ENCODE peak calls at places on chromosomes 7 and 10, in seven cellular contexts. U is astrocyte, M is cardiac fibroblast, Y is left ventricle myocardium inferior, J is GM23248, F is A549, A is heart right ventricle. O is an unnamed sample.

GRCh38 chr10:70367195-70367796 is 15.1 kb downstream of the LRRC20 start:
- DNase-seq in U (peak; percentile 80), M (peak; percentile 26), Y (no peak), J (peak; percentile 80), F (no peak), A (no peak), O (no peak)

GRCh38 chr7:74479961-74480829 is 26.5 kb downstream of the GTF2IRD1 start:
- DNase-seq in U (peak; percentile 89), M (peak; percentile 89), Y (peak; percentile 85), J (peak; percentile 98), F (no peak), A (peak; percentile 82), O (peak; percentile 82)

GRCh38 chr10:78972160-78972946 is 96.4 kb upstream of the ZMIZ1 start:
- DNase-seq in U (peak; percentile 83), M (peak; percentile 81), Y (peak; percentile 78), J (peak; percentile 94), F (peak; percentile 48), A (peak; percentile 76), O (peak; percentile 22)

GRCh38 chr7:116511552-116512523 is 12.3 kb downstream of the CAV2 start:
- DNase-seq in U (peak; percentile 65), M (peak; percentile 37), Y (no peak), J (peak; percentile 49), F (peak; percentile 33), A (peak; percentile 58), O (no peak)

GRCh38 chr7:52017802-52018679 is 701.4 kb upstream of the COBL start:
- DNase-seq in U (no peak), M (no peak), Y (no peak), J (no peak), F (peak; percentile 19), A (no peak), O (peak; percentile 49)

GRCh38 chr7:1595027-1595426 is 25.2 kb upstream of the PSMG3 start:
- DNase-seq in U (no peak), M (no peak), Y (no peak), J (no peak), F (no peak), A (no peak), O (no peak)

GRCh38 chr10:93463723-93464511 is 18.2 kb downstream of the MYOF start:
- DNase-seq in U (peak; percentile 69), M (peak; percentile 88), Y (no peak), J (peak; percentile 89), F (no peak), A (no peak), O (no peak)

GRCh38 chr10:125008689-125009579 is 67.0 kb downstream of the ZRANB1 start:
- DNase-seq in U (no peak), M (no peak), Y (peak; percentile 10), J (no peak), F (no peak), A (no peak), O (no peak)

GRCh38 chr10:75592888-75593643 is 161.6 kb downstream of the LRMDA start:
- DNase-seq in U (no peak), M (peak; percentile 9), Y (no peak), J (no peak), F (no peak), A (peak; percentile 22), O (no peak)

GRCh38 chr10:46526682-46527038 is 29.8 kb downstream of the GPRIN2 start:
- DNase-seq in U (no peak), M (peak; percentile 20), Y (peak; percentile 14), J (peak; percentile 43), F (peak; percentile 83), A (no peak), O (no peak)

GRCh38 chr10:73991203-73991602 is 6.7 kb upstream of the VCL start:
- DNase-seq in U (no peak), M (no peak), Y (no peak), J (no peak), F (no peak), A (no peak), O (no peak)

GRCh38 chr10:56472978-56473377 is 111.9 kb upstream of the ZWINT start:
- DNase-seq in U (no peak), M (no peak), Y (no peak), J (no peak), F (no peak), A (no peak), O (no peak)

GRCh38 chr7:117148971-117149370 is 173.9 kb downstream of the WNT2 start:
- DNase-seq in U (no peak), M (no peak), Y (no peak), J (no peak), F (no peak), A (no peak), O (no peak)

GRCh38 chr7:26061340-26062239 is 90.4 kb upstream of the NFE2L3 start:
- DNase-seq in U (no peak), M (peak; percentile 54), Y (peak; percentile 41), J (peak; percentile 62), F (peak; percentile 68), A (peak; percentile 55), O (peak; percentile 92)

GRCh38 chr10:12201543-12201942 is 5.6 kb downstream of the CDC123 start:
- DNase-seq in U (no peak), M (no peak), Y (no peak), J (peak; percentile 8), F (no peak), A (no peak), O (no peak)

GRCh38 chr7:46239856-46240255 is 318.8 kb upstream of the IGFBP3 start:
- DNase-seq in U (no peak), M (no peak), Y (no peak), J (no peak), F (no peak), A (no peak), O (no peak)

GRCh38 chr7:68424643-68425297 is 1173.5 kb upstream of the AUTS2 start:
- DNase-seq in U (no peak), M (no peak), Y (no peak), J (no peak), F (no peak), A (no peak), O (no peak)

GRCh38 chr7:68425377-68425776 is 1172.9 kb upstream of the AUTS2 start:
- DNase-seq in U (no peak), M (no peak), Y (no peak), J (no peak), F (no peak), A (no peak), O (peak; percentile 51)

GRCh38 chr7:68417659-68418058 is 1180.6 kb upstream of the AUTS2 start:
- DNase-seq in U (no peak), M (no peak), Y (no peak), J (no peak), F (no peak), A (no peak), O (no peak)

GRCh38 chr7:68420342-68420750 is 1177.9 kb upstream of the AUTS2 start:
- DNase-seq in U (no peak), M (no peak), Y (peak; percentile 25), J (no peak), F (no peak), A (no peak), O (no peak)

DNA sequence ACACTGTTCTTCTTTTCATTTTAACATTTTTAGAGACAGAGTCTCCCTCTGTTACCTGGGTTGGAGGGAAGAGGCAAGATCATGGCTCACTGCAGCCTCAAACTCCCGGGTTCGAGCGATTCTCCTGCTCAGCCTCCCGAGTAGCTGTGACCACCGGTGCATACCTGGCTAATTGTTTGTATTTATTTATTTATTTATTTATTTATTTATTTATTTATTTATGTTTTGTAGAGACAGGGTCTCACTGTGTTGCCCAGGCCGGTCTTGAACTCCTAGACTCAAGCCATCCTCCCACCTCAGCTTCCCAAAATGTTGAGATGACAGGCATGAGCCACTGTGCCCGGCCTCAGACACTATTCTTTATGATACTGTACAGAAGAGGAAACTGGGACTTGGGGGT is 1176.6 kb upstream of the AUTS2 start:
- DNase-seq in U (no peak), M (no peak), Y (no peak), J (no peak), F (no peak), A (no peak), O (no peak)
- H3K4me3 ChIP-seq in U (no peak overlapping the region), M (no peak overlapping the region), Y (no peak overlapping the region), J (no peak overlapping the region), F (no peak overlapping the region), A (no peak overlapping the region), O (no peak overlapping the region)

DNA sequence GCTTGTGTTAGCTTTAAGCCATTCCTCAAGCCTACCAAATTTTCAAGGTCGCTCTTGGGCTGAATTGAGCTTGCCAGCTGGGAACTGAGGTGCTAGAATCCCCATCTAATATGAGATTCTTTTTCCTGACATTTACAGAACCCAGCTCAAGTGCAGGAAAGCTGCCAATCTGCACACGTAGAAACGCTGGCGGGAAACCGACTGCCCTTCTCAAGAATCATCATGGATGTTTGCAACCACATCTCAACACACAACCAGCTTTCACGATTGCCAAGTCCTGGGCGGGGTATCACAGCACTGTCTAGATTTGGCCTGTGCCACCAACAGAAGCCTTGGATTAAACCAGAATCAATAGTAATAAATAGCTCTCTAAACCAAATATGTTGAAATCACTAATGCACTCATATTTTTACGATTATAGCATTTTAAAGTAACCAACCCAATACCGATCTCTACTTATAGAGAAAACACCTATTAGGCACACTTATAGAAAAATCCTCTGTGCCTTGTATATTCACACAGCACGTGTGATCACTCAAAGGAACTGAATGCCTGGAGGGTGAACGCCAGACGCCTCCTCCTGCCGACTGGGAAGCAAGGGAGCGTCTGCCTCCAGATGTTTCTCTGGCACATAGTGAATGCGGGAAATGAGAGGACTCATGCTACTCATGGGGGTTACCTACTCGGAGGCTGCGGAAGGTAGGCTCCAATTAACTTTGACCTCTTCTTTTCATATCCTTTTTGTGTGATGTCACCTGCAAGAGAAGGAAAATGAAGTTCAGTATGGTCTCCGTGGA is 203.5 kb downstream of the DIP2C start:
- DNase-seq in U (no peak), M (peak; percentile 20), Y (no peak), J (peak; percentile 77), F (no peak), A (no peak), O (peak; percentile 32)
- H3K4me3 ChIP-seq in U (no peak overlapping the region), M (no peak overlapping the region), Y (peak overlapping the region; percentile 54), J (peak overlapping the region; percentile 70), F (no peak overlapping the region), A (peak overlapping the region; percentile 48), O (no peak overlapping the region)

GRCh38 chr10:13705526-13706169 is 118.9 kb downstream of the PRPF18 start:
- DNase-seq in U (no peak), M (peak; percentile 56), Y (peak; percentile 37), J (no peak), F (no peak), A (peak; percentile 48), O (no peak)
- H3K4me3 ChIP-seq in U (peak overlapping the region; percentile 92), M (peak overlapping the region; percentile 55), Y (peak overlapping the region; percentile 74), J (peak overlapping the region; percentile 83), F (no peak overlapping the region), A (peak overlapping the region; percentile 70), O (no peak overlapping the region)

DNA sequence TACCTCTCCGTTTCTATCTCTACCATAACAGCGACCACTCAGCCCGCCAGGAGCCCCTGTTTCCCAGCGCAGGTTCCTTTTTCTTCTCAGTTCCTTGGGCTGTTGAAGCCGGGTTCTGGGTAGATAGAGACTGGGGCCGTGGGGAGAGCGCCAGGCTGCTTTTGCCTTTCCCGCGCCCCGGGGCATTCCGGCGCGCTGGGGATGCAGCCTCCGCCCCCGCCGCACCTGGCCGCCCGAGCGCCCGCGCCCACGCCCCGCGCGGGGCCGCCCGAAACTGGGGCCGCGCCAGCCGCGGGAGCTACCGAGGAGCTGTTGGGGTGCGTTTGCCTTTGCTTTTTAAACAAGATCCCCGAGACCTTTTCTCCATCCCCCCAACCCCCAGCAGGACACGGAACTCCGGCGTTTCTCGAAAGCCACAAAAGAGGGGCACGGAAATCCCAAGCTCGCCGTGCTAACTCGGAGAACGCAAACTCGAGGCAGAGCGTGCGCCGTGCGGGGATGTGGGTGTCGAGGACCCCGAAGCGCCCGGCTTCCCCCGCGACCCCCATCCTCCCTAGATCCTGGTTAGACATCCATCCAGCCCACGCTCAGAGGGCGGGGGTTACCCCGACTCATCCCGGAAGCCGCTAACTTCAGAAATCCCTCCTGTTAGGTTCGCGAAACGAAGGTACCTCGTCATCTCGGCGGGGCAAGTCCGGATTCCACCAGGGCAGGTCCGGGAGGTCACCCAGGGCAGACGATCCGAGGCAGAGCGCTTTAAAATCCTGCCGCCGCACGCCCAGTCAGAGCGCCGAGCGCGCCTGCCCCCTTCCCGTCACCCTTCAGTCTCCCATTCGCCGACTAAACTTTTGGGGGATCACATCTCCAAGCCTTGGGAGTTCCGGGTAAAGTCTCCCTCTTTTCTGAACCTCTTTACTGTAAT is 1.0 kb downstream of the GRM8 start:
- DNase-seq in U (no peak), M (no peak), Y (no peak), J (peak; percentile 34), F (peak; percentile 15), A (no peak), O (no peak)
- H3K4me3 ChIP-seq in U (peak overlapping the region; percentile 68), M (peak overlapping the region; percentile 69), Y (peak overlapping the region; percentile 85), J (peak overlapping the region; percentile 90), F (peak overlapping the region; percentile 56), A (peak overlapping the region; percentile 67), O (peak overlapping the region; percentile 69)

O was measured in Peyer's patch.